ENCODE peak calls at places on chromosomes 11 and 22, in six cellular contexts. I is CD8-positive, alpha-beta T cell; O is fibroblast of pulmonary artery; S is NB4; J is mammary epithelial cell; G is fibroblast of lung. K is an unnamed sample.

GRCh38 chr11:67238894-67239794 is 27.1 kb upstream of the GRK2 start:
- DNase-seq in I (no peak), O (no peak), S (no peak), J (peak), G (peak), K (peak)

GRCh38 chr11:23974046-23974445 is 522.8 kb upstream of the LUZP2 start:
- DNase-seq in I (no peak), O (no peak), S (no peak), J (peak), G (no peak), K (no peak)

GRCh38 chr22:40015346-40015976 is 20.7 kb downstream of the FAM83F start:
- DNase-seq in I (no peak), O (no peak), S (no peak), J (no peak), G (no peak), K (no peak)

GRCh38 chr11:87926250-87926970 is 248.8 kb downstream of the RAB38 start:
- DNase-seq in I (no peak), O (peak), S (peak), J (peak), G (peak), K (peak)

GRCh38 chr11:65412271-65413076 is 10.1 kb upstream of the NEAT1 start:
- DNase-seq in I (no peak), O (no peak), S (peak), J (no peak), G (no peak), K (no peak)

GRCh38 chr11:87356428-87356827 is 318.7 kb downstream of the TMEM135 start:
- DNase-seq in I (no peak), O (no peak), S (no peak), J (no peak), G (no peak), K (no peak)

GRCh38 chr11:120500414-120500936 is 11.1 kb upstream of the GRIK4 start:
- DNase-seq in I (no peak), O (no peak), S (no peak), J (no peak), G (peak), K (peak)

GRCh38 chr11:44519989-44520737 is 45.3 kb upstream of the CD82 start:
- DNase-seq in I (no peak), O (no peak), S (no peak), J (no peak), G (peak), K (no peak)

GRCh38 chr11:94183886-94184264 is 55.2 kb downstream of the PANX1 start:
- DNase-seq in I (peak), O (peak), S (peak), J (peak), G (peak), K (peak)

GRCh38 chr11:58832246-58832645 is 12.3 kb downstream of the GLYATL2 start:
- DNase-seq in I (no peak), O (no peak), S (no peak), J (peak), G (no peak), K (no peak)

GRCh38 chr22:29330753-29331152 is 15.3 kb upstream of the RASL10A start:
- DNase-seq in I (no peak), O (peak), S (peak), J (no peak), G (peak), K (peak)

GRCh38 chr11:26983645-26984044 is 10.3 kb upstream of the FIBIN start:
- DNase-seq in I (no peak), O (no peak), S (no peak), J (no peak), G (no peak), K (no peak)

GRCh38 chr11:128734439-128735224 is 40.8 kb downstream of the FLI1 start:
- DNase-seq in I (no peak), O (no peak), S (peak), J (no peak), G (no peak), K (no peak)

GRCh38 chr22:20751185-20751851 is 22.6 kb upstream of the SERPIND1 start:
- DNase-seq in I (no peak), O (no peak), S (no peak), J (no peak), G (peak), K (no peak)
- TF ChIP-seq CTCF in I (no peak), O (no peak), S (no peak), J (no peak), G (peak), K (peak)

GRCh38 chr22:37676691-37677627 is 1.5 kb downstream of the LGALS1 start:
- DNase-seq in I (peak), O (peak), S (peak), J (peak), G (peak), K (peak)

GRCh38 chr22:37678372-37678771 is 2.9 kb downstream of the LGALS1 start:
- DNase-seq in I (no peak), O (no peak), S (no peak), J (no peak), G (no peak), K (no peak)

GRCh38 chr22:37674951-37675929 is at the start of gene LGALS1:
- DNase-seq in I (peak), O (peak), S (peak), J (peak), G (peak), K (peak)

GRCh38 chr22:37674248-37674647 is 1.2 kb upstream of the LGALS1 start:
- DNase-seq in I (no peak), O (no peak), S (no peak), J (no peak), G (no peak), K (no peak)

GRCh38 chr22:37675930-37676571 is 615 bp downstream of the LGALS1 start:
- DNase-seq in I (peak), O (peak), S (peak), J (no peak), G (peak), K (no peak)
- H3K4me3 ChIP-seq in I (peak), O (peak), S (peak), J (peak), G (peak), K (peak)

DNA sequence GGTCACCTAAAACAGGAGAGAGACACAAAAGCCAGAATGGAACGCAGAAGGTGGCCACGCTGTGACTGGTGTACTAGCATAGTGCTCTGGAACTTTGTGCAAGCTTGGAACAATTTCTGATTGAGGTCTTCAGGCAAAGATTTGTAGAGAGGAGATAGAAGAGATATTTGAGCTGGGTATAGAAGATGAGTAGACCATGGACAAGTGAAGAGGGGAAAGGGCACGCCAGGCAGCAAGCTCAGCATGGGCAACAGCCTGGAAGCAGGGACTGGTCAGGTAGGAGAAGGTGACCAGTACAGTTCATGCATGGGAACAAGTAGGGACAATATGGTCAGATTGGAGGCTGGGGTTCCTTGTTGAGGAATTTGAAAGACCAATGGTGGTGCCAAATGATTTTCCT is 24.4 kb downstream of the MYO18B start:
- DNase-seq in I (no peak), O (no peak), S (no peak), J (no peak), G (no peak), K (no peak)
- TF ChIP-seq CTCF in I (no peak), O (no peak), S (no peak), J (no peak), G (no peak), K (no peak)

GRCh38 chr11:375065-376025 is 6.0 kb downstream of the B4GALNT4 start:
- DNase-seq in I (no peak), O (no peak), S (no peak), J (no peak), G (no peak), K (no peak)

GRCh38 chr11:371716-372590 is 2.7 kb downstream of the B4GALNT4 start:
- DNase-seq in I (no peak), O (no peak), S (no peak), J (no peak), G (no peak), K (no peak)

GRCh38 chr11:376531-377173 is 7.4 kb downstream of the B4GALNT4 start:
- DNase-seq in I (no peak), O (no peak), S (no peak), J (no peak), G (no peak), K (no peak)

GRCh38 chr11:372809-373715 is 3.8 kb downstream of the B4GALNT4 start:
- DNase-seq in I (no peak), O (no peak), S (no peak), J (no peak), G (no peak), K (no peak)

GRCh38 chr11:373716-374551 is 4.6 kb downstream of the B4GALNT4 start:
- DNase-seq in I (no peak), O (no peak), S (no peak), J (no peak), G (no peak), K (no peak)
- H3K4me3 ChIP-seq in I (no peak), O (no peak), S (no peak), J (no peak), G (no peak), K (no peak)

GRCh38 chr11:125256471-125257010 is 92.0 kb downstream of the PKNOX2 start:
- DNase-seq in I (no peak), O (no peak), S (no peak), J (no peak), G (no peak), K (no peak)

GRCh38 chr11:125257751-125258150 is 93.2 kb downstream of the PKNOX2 start:
- DNase-seq in I (no peak), O (no peak), S (no peak), J (no peak), G (no peak), K (no peak)

GRCh38 chr11:125253795-125254525 is 89.4 kb downstream of the PKNOX2 start:
- DNase-seq in I (no peak), O (no peak), S (no peak), J (no peak), G (no peak), K (peak)

GRCh38 chr11:125258626-125259025 is 94.1 kb downstream of the PKNOX2 start:
- DNase-seq in I (no peak), O (no peak), S (peak), J (no peak), G (no peak), K (no peak)

GRCh38 chr11:125257185-125257584 is 92.6 kb downstream of the PKNOX2 start:
- DNase-seq in I (no peak), O (no peak), S (no peak), J (no peak), G (no peak), K (no peak)
- TF ChIP-seq CTCF in I (no peak), O (peak), S (no peak), J (peak), G (peak), K (peak)

DNA sequence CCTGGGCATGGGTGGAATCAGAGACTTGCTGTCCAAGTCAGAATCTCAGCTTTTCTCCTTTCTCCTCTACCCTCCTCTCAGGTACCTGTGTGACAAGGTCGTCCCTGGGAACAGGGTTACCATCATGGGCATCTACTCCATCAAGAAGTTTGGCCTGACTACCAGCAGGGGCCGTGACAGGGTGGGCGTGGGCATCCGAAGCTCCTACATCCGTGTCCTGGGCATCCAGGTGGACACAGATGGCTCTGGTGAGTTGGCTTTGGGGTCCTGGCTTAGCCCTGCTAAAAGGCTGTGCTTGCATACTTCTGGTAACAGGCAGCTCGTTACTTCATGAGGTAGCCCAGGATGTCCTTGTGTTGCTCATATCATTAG is 10.7 kb downstream of the MCM5 start:
- DNase-seq in I (no peak), O (no peak), S (no peak), J (no peak), G (no peak), K (no peak)
- H3K4me3 ChIP-seq in I (no peak), O (no peak), S (no peak), J (no peak), G (no peak), K (no peak)

DNA sequence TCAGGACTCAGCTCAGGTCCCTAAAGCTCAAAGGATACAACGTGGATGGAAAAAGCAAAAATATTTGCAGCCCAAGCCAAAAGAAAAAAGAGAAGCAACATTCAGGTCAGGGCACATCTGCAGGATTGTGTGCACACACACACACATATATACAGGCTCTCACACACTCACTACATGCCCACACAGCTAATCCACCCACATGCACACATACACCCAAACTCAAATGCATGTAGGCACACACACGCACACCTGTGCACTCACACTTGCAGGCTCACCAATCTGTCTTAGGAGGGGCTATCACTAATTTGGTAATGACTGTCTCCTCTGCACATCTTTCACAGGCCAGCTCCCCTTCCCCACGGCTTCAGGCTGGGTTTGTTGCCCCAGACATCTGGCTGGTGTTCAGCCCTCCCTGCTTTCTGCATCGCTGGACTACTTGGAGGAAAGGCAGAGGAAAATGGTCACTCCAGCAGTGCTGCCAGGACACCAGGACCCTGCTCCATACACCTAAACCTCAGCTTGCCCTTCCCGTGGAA is 103.6 kb upstream of the DRD2 start:
- DNase-seq in I (no peak), O (no peak), S (no peak), J (no peak), G (no peak), K (no peak)
- TF ChIP-seq CTCF in I (no peak), O (no peak), S (no peak), J (no peak), G (no peak), K (no peak)

GRCh38 chr11:46674463-46675287 is 25.7 kb downstream of the ARHGAP1 start:
- DNase-seq in I (no peak), O (no peak), S (peak), J (no peak), G (no peak), K (peak)

GRCh38 chr11:46675288-46675851 is 25.0 kb downstream of the ARHGAP1 start:
- DNase-seq in I (no peak), O (peak), S (no peak), J (peak), G (peak), K (peak)

GRCh38 chr11:46677169-46677568 is 23.2 kb downstream of the ARHGAP1 start:
- DNase-seq in I (no peak), O (no peak), S (no peak), J (no peak), G (no peak), K (no peak)

GRCh38 chr11:46676436-46677158 is 23.8 kb downstream of the ARHGAP1 start:
- DNase-seq in I (no peak), O (no peak), S (peak), J (no peak), G (no peak), K (no peak)

GRCh38 chr11:46675949-46676348 is 24.5 kb downstream of the ARHGAP1 start:
- DNase-seq in I (no peak), O (no peak), S (no peak), J (no peak), G (no peak), K (no peak)
- H3K4me3 ChIP-seq in I (no peak), O (no peak), S (no peak), J (no peak), G (no peak), K (no peak)

DNA sequence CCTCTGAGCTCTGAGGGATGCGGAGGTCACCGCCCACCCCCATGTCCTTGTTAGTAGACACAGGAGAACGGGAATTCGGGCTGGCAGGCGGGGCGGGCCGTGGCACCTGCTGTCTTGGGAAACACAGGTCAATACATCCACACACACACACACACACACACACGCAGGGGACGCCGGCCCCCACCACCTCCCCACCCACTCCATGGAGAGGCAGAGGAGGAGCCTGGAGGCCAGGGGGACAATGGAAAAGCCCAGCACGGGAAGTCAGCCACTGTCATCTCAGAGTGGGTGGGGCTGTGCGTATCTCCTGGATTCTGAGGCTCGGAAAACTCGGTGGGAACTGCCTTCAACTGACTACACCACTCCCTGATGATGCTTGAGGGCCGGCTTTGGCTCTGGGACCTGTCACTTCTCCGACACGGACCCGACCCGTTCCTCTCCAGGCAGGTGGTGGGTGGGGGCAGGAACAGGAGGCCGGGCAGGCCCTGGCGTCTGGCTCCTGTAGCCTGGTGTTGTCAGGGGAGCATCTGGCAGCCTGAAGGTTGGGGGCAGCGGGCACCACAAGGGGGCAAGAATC is 18.5 kb upstream of the TMEM184B start:
- DNase-seq in I (no peak), O (no peak), S (no peak), J (no peak), G (no peak), K (no peak)
- TF ChIP-seq CTCF in I (no peak), O (no peak), S (no peak), J (no peak), G (no peak), K (peak)

K was measured in fibroblast of villous mesenchyme.